ENCODE peak calls at places on chromosomes 4 and X, in eight cellular contexts. One of them, this sample, is unnamed.

GRCh38 chr4:65249111-65249510 is 421.2 kb downstream of the EPHA5 start:
- DNase-seq in breast epithelium: no peak
- DNase-seq in spleen: no peak
- DNase-seq in coronary artery: no peak
- DNase-seq in iPS DF 6.9: no peak
- DNase-seq in cardiac muscle cell: no peak
- DNase-seq in neural progenitor cell: no peak
- DNase-seq in psoas muscle: no peak
- DNase-seq in this sample: no peak

GRCh38 chrX:101693476-101693875 is 33.8 kb upstream of the ARMCX2 start:
- DNase-seq in iPS DF 6.9: no peak
- DNase-seq in psoas muscle: no peak
- DNase-seq in neural progenitor cell: no peak
- DNase-seq in breast epithelium: no peak
- DNase-seq in spleen: no peak
- DNase-seq in coronary artery: no peak
- DNase-seq in cardiac muscle cell: no peak
- DNase-seq in this sample: no peak

GRCh38 chr4:68465058-68465457 is 17.8 kb downstream of the TMPRSS11E start:
- DNase-seq in neural progenitor cell: no peak
- DNase-seq in breast epithelium: no peak
- DNase-seq in iPS DF 6.9: no peak
- DNase-seq in coronary artery: no peak
- DNase-seq in spleen: no peak
- DNase-seq in psoas muscle: no peak
- DNase-seq in cardiac muscle cell: no peak
- DNase-seq in this sample: no peak

GRCh38 chr4:94540476-94540875 is 88.7 kb downstream of the PDLIM5 start:
- DNase-seq in psoas muscle: no peak
- DNase-seq in breast epithelium: no peak
- DNase-seq in iPS DF 6.9: no peak
- DNase-seq in spleen: no peak
- DNase-seq in neural progenitor cell: no peak
- DNase-seq in coronary artery: no peak
- DNase-seq in cardiac muscle cell: no peak
- DNase-seq in this sample: no peak

GRCh38 chrX:110852180-110852579 is 56.6 kb upstream of the CHRDL1 start:
- DNase-seq in iPS DF 6.9: peak; percentile 1
- DNase-seq in breast epithelium: no peak
- DNase-seq in coronary artery: no peak
- DNase-seq in spleen: no peak
- DNase-seq in neural progenitor cell: peak; percentile 40
- DNase-seq in psoas muscle: no peak
- DNase-seq in cardiac muscle cell: peak; percentile 26
- DNase-seq in this sample: no peak

GRCh38 chr4:48954314-48954713 is 31.8 kb upstream of the CWH43 start:
- DNase-seq in psoas muscle: no peak
- DNase-seq in cardiac muscle cell: no peak
- DNase-seq in iPS DF 6.9: no peak
- DNase-seq in spleen: no peak
- DNase-seq in neural progenitor cell: no peak
- DNase-seq in breast epithelium: no peak
- DNase-seq in coronary artery: no peak
- DNase-seq in this sample: no peak

GRCh38 chr4:175450446-175450845 is 361.6 kb downstream of the GPM6A start:
- DNase-seq in psoas muscle: no peak
- DNase-seq in neural progenitor cell: no peak
- DNase-seq in iPS DF 6.9: no peak
- DNase-seq in cardiac muscle cell: no peak
- DNase-seq in spleen: no peak
- DNase-seq in breast epithelium: no peak
- DNase-seq in coronary artery: no peak
- DNase-seq in this sample: no peak

GRCh38 chrX:28408017-28408723 is 179.1 kb upstream of the IL1RAPL1 start:
- DNase-seq in cardiac muscle cell: no peak
- DNase-seq in iPS DF 6.9: no peak
- DNase-seq in neural progenitor cell: no peak
- DNase-seq in psoas muscle: no peak
- DNase-seq in spleen: no peak
- DNase-seq in breast epithelium: no peak
- DNase-seq in coronary artery: no peak
- DNase-seq in this sample: no peak

GRCh38 chr4:43837171-43837570 is 611.4 kb downstream of the KCTD8 start:
- DNase-seq in spleen: no peak
- DNase-seq in iPS DF 6.9: no peak
- DNase-seq in psoas muscle: no peak
- DNase-seq in neural progenitor cell: no peak
- DNase-seq in cardiac muscle cell: no peak
- DNase-seq in coronary artery: no peak
- DNase-seq in breast epithelium: no peak
- DNase-seq in this sample: no peak

GRCh38 chr4:49221209-49221608 is 235.1 kb downstream of the CWH43 start:
- DNase-seq in coronary artery: no peak
- DNase-seq in breast epithelium: no peak
- DNase-seq in spleen: peak; percentile 74
- DNase-seq in neural progenitor cell: no peak
- DNase-seq in psoas muscle: no peak
- DNase-seq in iPS DF 6.9: no peak
- DNase-seq in cardiac muscle cell: no peak
- DNase-seq in this sample: no peak

GRCh38 chr4:26839534-26839951 is 21.1 kb upstream of the STIM2 start:
- DNase-seq in coronary artery: no peak
- DNase-seq in psoas muscle: no peak
- DNase-seq in iPS DF 6.9: no peak
- DNase-seq in spleen: no peak
- DNase-seq in neural progenitor cell: no peak
- DNase-seq in cardiac muscle cell: peak; percentile 48
- DNase-seq in breast epithelium: no peak
- DNase-seq in this sample: no peak

GRCh38 chr4:149706942-149707341 is 108.7 kb downstream of the IQCM start:
- DNase-seq in coronary artery: no peak
- DNase-seq in spleen: no peak
- DNase-seq in psoas muscle: no peak
- DNase-seq in cardiac muscle cell: no peak
- DNase-seq in iPS DF 6.9: no peak
- DNase-seq in neural progenitor cell: no peak
- DNase-seq in breast epithelium: no peak
- DNase-seq in this sample: no peak

GRCh38 chrX:54921427-54922021 is 900 bp downstream of the TRO start:
- DNase-seq in coronary artery: no peak
- DNase-seq in iPS DF 6.9: no peak
- DNase-seq in breast epithelium: peak; percentile 56
- DNase-seq in cardiac muscle cell: peak; percentile 75
- DNase-seq in neural progenitor cell: peak; percentile 92
- DNase-seq in psoas muscle: peak; percentile 72
- DNase-seq in spleen: no peak
- DNase-seq in this sample: peak; percentile 78

GRCh38 chr4:24837296-24837695 is 41.9 kb downstream of the SOD3 start:
- DNase-seq in psoas muscle: no peak
- DNase-seq in iPS DF 6.9: no peak
- DNase-seq in coronary artery: no peak
- DNase-seq in cardiac muscle cell: no peak
- DNase-seq in breast epithelium: no peak
- DNase-seq in neural progenitor cell: no peak
- DNase-seq in spleen: no peak
- DNase-seq in this sample: no peak

GRCh38 chr4:158201310-158201709 is 9.0 kb upstream of the TMEM144 start:
- DNase-seq in coronary artery: no peak
- DNase-seq in psoas muscle: no peak
- DNase-seq in neural progenitor cell: no peak
- DNase-seq in iPS DF 6.9: no peak
- DNase-seq in breast epithelium: no peak
- DNase-seq in cardiac muscle cell: no peak
- DNase-seq in spleen: no peak
- DNase-seq in this sample: no peak

GRCh38 chr4:71711044-71711984 is 72.6 kb downstream of the GC start:
- DNase-seq in spleen: no peak
- DNase-seq in breast epithelium: no peak
- DNase-seq in neural progenitor cell: no peak
- DNase-seq in iPS DF 6.9: no peak
- DNase-seq in coronary artery: no peak
- DNase-seq in psoas muscle: no peak
- DNase-seq in cardiac muscle cell: no peak
- DNase-seq in this sample: no peak

GRCh38 chr4:717601-718320 is 12.1 kb downstream of the PCGF3 start:
- DNase-seq in coronary artery: no peak
- DNase-seq in cardiac muscle cell: no peak
- DNase-seq in neural progenitor cell: no peak
- DNase-seq in iPS DF 6.9: no peak
- DNase-seq in psoas muscle: no peak
- DNase-seq in spleen: no peak
- DNase-seq in breast epithelium: no peak
- DNase-seq in this sample: no peak
- H3K27ac ChIP-seq in coronary artery: no peak overlapping the region
- H3K27ac ChIP-seq in cardiac muscle cell: peak overlapping the region; percentile 62
- H3K27ac ChIP-seq in neural progenitor cell: no peak overlapping the region
- H3K27ac ChIP-seq in iPS DF 6.9: no peak overlapping the region
- H3K27ac ChIP-seq in psoas muscle: no peak overlapping the region
- H3K27ac ChIP-seq in spleen: peak overlapping the region; percentile 17
- H3K27ac ChIP-seq in breast epithelium: no peak overlapping the region
- H3K27ac ChIP-seq in this sample: no peak overlapping the region

DNA sequence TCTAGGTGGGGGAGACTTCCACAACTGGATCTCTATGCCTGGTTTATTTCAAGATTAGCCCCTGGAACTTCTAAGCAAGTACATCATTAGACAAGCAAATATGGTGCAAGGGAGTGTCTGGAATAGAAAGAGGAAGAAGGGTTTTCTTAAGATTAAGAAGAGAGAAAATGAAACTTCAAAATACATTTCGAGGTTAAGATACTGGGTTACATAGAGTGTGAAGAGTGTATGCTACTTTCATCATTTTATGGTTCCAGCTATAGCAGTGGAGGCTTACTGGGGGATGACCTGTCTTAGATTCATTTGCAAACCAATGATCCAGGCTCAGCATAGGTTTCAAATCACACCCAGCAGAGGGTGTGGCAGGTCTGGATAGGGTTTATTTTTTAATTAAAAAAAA is 144.4 kb upstream of the GATB start:
- DNase-seq in cardiac muscle cell: no peak
- DNase-seq in neural progenitor cell: no peak
- DNase-seq in psoas muscle: no peak
- DNase-seq in spleen: no peak
- DNase-seq in coronary artery: no peak
- DNase-seq in iPS DF 6.9: no peak
- DNase-seq in breast epithelium: no peak
- DNase-seq in this sample: no peak
- H3K27ac ChIP-seq in cardiac muscle cell: no peak overlapping the region
- H3K27ac ChIP-seq in neural progenitor cell: no peak overlapping the region
- H3K27ac ChIP-seq in psoas muscle: no peak overlapping the region
- H3K27ac ChIP-seq in spleen: no peak overlapping the region
- H3K27ac ChIP-seq in coronary artery: no peak overlapping the region
- H3K27ac ChIP-seq in iPS DF 6.9: no peak overlapping the region
- H3K27ac ChIP-seq in breast epithelium: no peak overlapping the region
- H3K27ac ChIP-seq in this sample: no peak overlapping the region

GRCh38 chr4:134364928-134365327 is 163.3 kb upstream of the PABPC4L start:
- DNase-seq in neural progenitor cell: no peak
- DNase-seq in iPS DF 6.9: no peak
- DNase-seq in coronary artery: no peak
- DNase-seq in spleen: no peak
- DNase-seq in psoas muscle: no peak
- DNase-seq in cardiac muscle cell: no peak
- DNase-seq in breast epithelium: no peak
- DNase-seq in this sample: no peak

DNA sequence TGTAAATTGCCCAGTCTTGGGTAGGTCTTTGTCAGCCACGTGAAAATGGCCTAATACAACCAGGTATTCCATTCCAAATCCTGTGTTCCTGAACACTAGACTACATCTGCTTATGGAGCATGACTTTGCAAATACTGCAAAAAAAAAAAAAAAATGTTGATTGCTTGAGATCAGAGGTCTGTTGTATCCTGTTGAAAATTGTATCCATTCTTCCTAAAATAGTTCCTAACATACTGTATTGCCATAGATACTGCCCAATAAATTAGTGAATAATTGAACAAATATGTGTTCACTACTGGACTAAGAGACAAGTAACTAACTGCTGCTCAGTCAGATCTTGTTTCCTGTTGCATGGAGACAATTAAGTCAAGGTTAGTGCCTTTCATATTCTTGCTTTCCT is 164.3 kb upstream of the PABPC4L start:
- DNase-seq in neural progenitor cell: no peak
- DNase-seq in cardiac muscle cell: no peak
- DNase-seq in coronary artery: no peak
- DNase-seq in iPS DF 6.9: no peak
- DNase-seq in spleen: no peak
- DNase-seq in breast epithelium: no peak
- DNase-seq in psoas muscle: no peak
- DNase-seq in this sample: no peak
- H3K27ac ChIP-seq in neural progenitor cell: no peak overlapping the region
- H3K27ac ChIP-seq in cardiac muscle cell: no peak overlapping the region
- H3K27ac ChIP-seq in coronary artery: no peak overlapping the region
- H3K27ac ChIP-seq in iPS DF 6.9: no peak overlapping the region
- H3K27ac ChIP-seq in spleen: no peak overlapping the region
- H3K27ac ChIP-seq in breast epithelium: no peak overlapping the region
- H3K27ac ChIP-seq in psoas muscle: no peak overlapping the region
- H3K27ac ChIP-seq in this sample: no peak overlapping the region

GRCh38 chr4:1039493-1040343 is 28.3 kb downstream of the FGFRL1 start:
- DNase-seq in psoas muscle: no peak
- DNase-seq in coronary artery: no peak
- DNase-seq in breast epithelium: no peak
- DNase-seq in cardiac muscle cell: peak; percentile 64
- DNase-seq in iPS DF 6.9: no peak
- DNase-seq in neural progenitor cell: peak; percentile 62
- DNase-seq in spleen: no peak
- DNase-seq in this sample: no peak
- H3K27ac ChIP-seq in psoas muscle: no peak overlapping the region
- H3K27ac ChIP-seq in coronary artery: peak overlapping the region; percentile 80
- H3K27ac ChIP-seq in breast epithelium: peak overlapping the region; percentile 67
- H3K27ac ChIP-seq in cardiac muscle cell: no peak overlapping the region
- H3K27ac ChIP-seq in iPS DF 6.9: no peak overlapping the region
- H3K27ac ChIP-seq in neural progenitor cell: no peak overlapping the region
- H3K27ac ChIP-seq in spleen: no peak overlapping the region
- H3K27ac ChIP-seq in this sample: no peak overlapping the region

DNA sequence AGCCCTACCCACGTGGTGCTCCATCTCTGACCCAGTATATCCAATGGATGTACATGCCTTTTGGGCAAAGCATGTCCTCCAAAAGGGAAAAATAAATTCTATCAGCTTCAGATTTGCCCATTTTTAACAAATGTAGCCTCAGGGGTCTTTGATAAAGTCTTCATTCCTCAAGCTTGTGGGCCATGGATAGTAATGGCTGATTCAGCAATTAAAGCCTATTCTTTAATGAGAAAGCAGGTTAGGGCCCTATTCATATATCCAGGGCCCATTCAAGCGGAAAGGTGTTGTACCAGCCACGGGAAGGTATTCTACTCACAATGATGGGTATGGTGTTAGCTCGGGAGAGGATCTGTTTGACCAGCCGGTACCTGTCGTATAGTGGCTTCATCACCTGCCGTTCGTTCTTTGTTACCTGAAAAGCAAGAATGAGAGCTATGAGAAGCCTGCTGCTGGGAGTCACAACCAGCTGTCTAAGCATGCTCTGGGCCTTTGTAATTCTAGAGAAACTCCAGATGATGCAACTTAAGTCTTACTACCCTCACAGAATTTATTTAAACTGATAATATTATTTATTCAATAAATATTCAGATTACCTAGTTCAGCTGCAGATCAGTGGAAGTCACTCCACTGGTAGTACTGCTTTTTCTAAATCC is 41.2 kb upstream of the NAP1L5 start:
- DNase-seq in spleen: no peak
- DNase-seq in coronary artery: no peak
- DNase-seq in breast epithelium: no peak
- DNase-seq in cardiac muscle cell: no peak
- DNase-seq in psoas muscle: no peak
- DNase-seq in iPS DF 6.9: peak; percentile 54
- DNase-seq in neural progenitor cell: no peak
- DNase-seq in this sample: no peak
- H3K27ac ChIP-seq in spleen: no peak overlapping the region
- H3K27ac ChIP-seq in coronary artery: no peak overlapping the region
- H3K27ac ChIP-seq in breast epithelium: peak overlapping the region; percentile 75
- H3K27ac ChIP-seq in cardiac muscle cell: no peak overlapping the region
- H3K27ac ChIP-seq in psoas muscle: peak overlapping the region; percentile 92
- H3K27ac ChIP-seq in iPS DF 6.9: no peak overlapping the region
- H3K27ac ChIP-seq in neural progenitor cell: no peak overlapping the region
- H3K27ac ChIP-seq in this sample: no peak overlapping the region

GRCh38 chrX:31199051-31199769 is 127.4 kb upstream of the FTHL17 start:
- DNase-seq in breast epithelium: no peak
- DNase-seq in spleen: no peak
- DNase-seq in psoas muscle: no peak
- DNase-seq in neural progenitor cell: no peak
- DNase-seq in coronary artery: no peak
- DNase-seq in iPS DF 6.9: no peak
- DNase-seq in cardiac muscle cell: peak; percentile 45
- DNase-seq in this sample: no peak
- H3K27ac ChIP-seq in breast epithelium: no peak overlapping the region
- H3K27ac ChIP-seq in spleen: no peak overlapping the region
- H3K27ac ChIP-seq in psoas muscle: no peak overlapping the region
- H3K27ac ChIP-seq in neural progenitor cell: no peak overlapping the region
- H3K27ac ChIP-seq in coronary artery: no peak overlapping the region
- H3K27ac ChIP-seq in iPS DF 6.9: no peak overlapping the region
- H3K27ac ChIP-seq in cardiac muscle cell: no peak overlapping the region
- H3K27ac ChIP-seq in this sample: no peak overlapping the region

This sample was measured in substantia nigra.